ENCODE peak calls at places on chromosomes 12 and 14, in ten cellular contexts. J is posterior cingulate gyrus; U is SHP77 treated with DMSO at 0.1 percent for 48 hours; S is NCI-H510A; G is fibroblast of the aortic adventitia; D is WERI-Rb-1; F is stimulated activated CD8-positive, alpha-beta memory T cell treated with anti-CD3 and anti-CD28 coated beads, Interleukin-7, amount 100 ng/mL, for 1 hour; I is activated CD4-positive, alpha-beta T cell treated with anti-CD3 and anti-CD28 coated beads, Interleukin-2, amount 50 U/mL, for 24 hours; L is ovary; B is epithelial cell of esophagus. C is an unnamed sample.

GRCh38 chr12:108615918-108616317 is 17.8 kb downstream of the SELPLG start:
- DNase-seq in J (no peak), U (no peak), S (no peak), G (no peak), D (no peak), F (no peak), I (no peak), L (no peak), B (no peak), C (no peak)

GRCh38 chr14:55749946-55750345 is 169.9 kb downstream of the KTN1 start:
- DNase-seq in J (no peak), U (no peak), S (no peak), G (no peak), D (no peak), F (no peak), I (no peak), L (no peak), B (no peak), C (no peak)

GRCh38 chr14:88346048-88346639 is 23.1 kb upstream of the KCNK10 start:
- DNase-seq in J (no peak), U (no peak), S (no peak), G (no peak), D (no peak), F (no peak), I (no peak), L (no peak), B (no peak), C (no peak)

GRCh38 chr14:23539209-23539866 is 12.2 kb downstream of the ZFHX2 start:
- DNase-seq in J (no peak), U (peak; percentile 58), S (peak; percentile 18), G (peak; percentile 39), D (peak; percentile 75), F (no peak), I (no peak), L (no peak), B (peak; percentile 38), C (peak; percentile 44)

GRCh38 chr12:84305144-84305543 is 607.5 kb downstream of the SLC6A15 start:
- DNase-seq in J (no peak), U (no peak), S (no peak), G (no peak), D (no peak), F (no peak), I (no peak), L (no peak), B (no peak), C (no peak)

GRCh38 chr14:105023791-105024480 is 3.1 kb upstream of the CDCA4 start:
- DNase-seq in J (no peak), U (no peak), S (no peak), G (peak; percentile 47), D (no peak), F (no peak), I (no peak), L (no peak), B (peak; percentile 68), C (no peak)

GRCh38 chr14:93944348-93945069 is 17.4 kb downstream of the FAM181A start:
- DNase-seq in J (no peak), U (no peak), S (no peak), G (no peak), D (no peak), F (no peak), I (no peak), L (no peak), B (no peak), C (no peak)

GRCh38 chr12:53868516-53868986 is 70.1 kb upstream of the HOXC13 start:
- DNase-seq in J (no peak), U (no peak), S (no peak), G (no peak), D (no peak), F (no peak), I (no peak), L (no peak), B (peak; percentile 23), C (no peak)

GRCh38 chr12:72141381-72141780 is 130.8 kb upstream of the TRHDE start:
- DNase-seq in J (no peak), U (no peak), S (no peak), G (peak; percentile 3), D (no peak), F (no peak), I (no peak), L (no peak), B (no peak), C (peak; percentile 80)

GRCh38 chr12:125332900-125333299 is 267.7 kb downstream of the AACS start:
- DNase-seq in J (no peak), U (no peak), S (no peak), G (no peak), D (no peak), F (no peak), I (no peak), L (no peak), B (no peak), C (no peak)

GRCh38 chr12:108063192-108063591 is 65.9 kb upstream of the WSCD2 start:
- DNase-seq in J (no peak), U (no peak), S (no peak), G (peak; percentile 5), D (no peak), F (no peak), I (no peak), L (no peak), B (peak; percentile 5), C (no peak)

GRCh38 chr12:4563336-4563735 is 1.3 kb downstream of the DYRK4 start:
- DNase-seq in J (no peak), U (no peak), S (no peak), G (no peak), D (no peak), F (no peak), I (no peak), L (no peak), B (no peak), C (no peak)

GRCh38 chr12:54443446-54443845 is 24.4 kb upstream of the ITGA5 start:
- DNase-seq in J (no peak), U (no peak), S (no peak), G (no peak), D (no peak), F (no peak), I (no peak), L (no peak), B (no peak), C (no peak)

GRCh38 chr14:65344011-65344410 is 68.5 kb upstream of the FUT8 start:
- DNase-seq in J (no peak), U (no peak), S (no peak), G (no peak), D (no peak), F (no peak), I (no peak), L (no peak), B (no peak), C (no peak)

GRCh38 chr12:55696141-55696540 is 11.6 kb downstream of the ITGA7 start:
- DNase-seq in J (no peak), U (no peak), S (no peak), G (no peak), D (no peak), F (no peak), I (no peak), L (peak; percentile 18), B (no peak), C (no peak)

GRCh38 chr14:51462182-51462581 is 189.5 kb upstream of the FRMD6 start:
- DNase-seq in J (no peak), U (no peak), S (no peak), G (no peak), D (no peak), F (no peak), I (no peak), L (no peak), B (peak; percentile 91), C (peak; percentile 6)

GRCh38 chr14:77128414-77128891 is 13.1 kb downstream of the ZDHHC22 start:
- DNase-seq in J (peak; percentile 28), U (no peak), S (no peak), G (peak; percentile 22), D (no peak), F (no peak), I (no peak), L (no peak), B (peak; percentile 80), C (no peak)

GRCh38 chr14:104595116-104595675 is 9.4 kb downstream of the TMEM179 start:
- DNase-seq in J (no peak), U (no peak), S (no peak), G (no peak), D (no peak), F (no peak), I (no peak), L (no peak), B (no peak), C (no peak)

GRCh38 chr12:64099430-64099829 is 122.7 kb downstream of the KICS2 start:
- DNase-seq in J (no peak), U (no peak), S (no peak), G (peak; percentile 99), D (no peak), F (no peak), I (no peak), L (no peak), B (peak; percentile 33), C (no peak)